ENCODE peak calls at places on chromosomes 4 and X, in five cellular contexts. Z is heart left ventricle, L is H1, V is fibroblast of lung, X is body of pancreas. C is an unnamed sample.

GRCh38 chrX:29687687-29688086 is 527.7 kb upstream of the MAGEB2 start:
- DNase-seq in Z (no peak), L (no peak), X (no peak), V (peak), C (no peak)

GRCh38 chr4:82629238-82630000 is 67.6 kb upstream of the TMEM150C start:
- DNase-seq in X (no peak), V (no peak), L (no peak), Z (no peak), C (no peak)

GRCh38 chrX:140713174-140713539 is 3.6 kb downstream of the LINC00632 start:
- DNase-seq in Z (no peak), X (no peak), L (no peak), V (no peak), C (no peak)

GRCh38 chrX:46376246-46376885 is 168.9 kb downstream of the ZNF674 start:
- DNase-seq in X (peak), Z (no peak), L (no peak), V (peak), C (no peak)

GRCh38 chrX:75131973-75132627 is 24.0 kb downstream of the ABCB7 start:
- DNase-seq in V (no peak), Z (peak), X (no peak), L (no peak), C (no peak)

GRCh38 chrX:106716004-106716403 is 10.5 kb upstream of the RNF128 start:
- DNase-seq in L (no peak), X (no peak), V (no peak), Z (no peak), C (no peak)

GRCh38 chrX:48996969-48997368 is 5.1 kb downstream of the GRIPAP1 start:
- DNase-seq in X (no peak), V (no peak), L (peak), Z (no peak), C (no peak)

GRCh38 chr4:182752158-182752910 is 164.9 kb downstream of the DCTD start:
- DNase-seq in V (no peak), Z (no peak), L (no peak), X (no peak), C (no peak)

GRCh38 chr4:159444668-159445067 is 341.8 kb downstream of the RAPGEF2 start:
- DNase-seq in Z (no peak), L (no peak), X (no peak), V (no peak), C (no peak)

GRCh38 chrX:56793533-56794320 is 64.7 kb downstream of the NBDY start:
- DNase-seq in L (peak), X (no peak), Z (no peak), V (no peak), C (peak)
- H3K4me3 ChIP-seq in L (no peak), X (no peak), Z (no peak), V (no peak), C (no peak)

GRCh38 chrX:132107291-132107690 is 20.5 kb downstream of the FRMD7 start:
- DNase-seq in Z (no peak), L (no peak), V (no peak), X (no peak), C (no peak)
- H3K27ac ChIP-seq in Z (no peak), L (no peak), V (no peak), X (no peak), C (no peak)

GRCh38 chr4:89754531-89754930 is 82.4 kb downstream of the SNCA start:
- DNase-seq in L (no peak), V (peak), X (no peak), Z (no peak), C (no peak)

GRCh38 chr4:89751416-89751815 is 85.5 kb downstream of the SNCA start:
- DNase-seq in Z (no peak), V (no peak), L (no peak), X (no peak), C (no peak)

GRCh38 chr4:89755210-89755609 is 81.8 kb downstream of the SNCA start:
- DNase-seq in V (peak), L (no peak), Z (no peak), X (no peak), C (no peak)

GRCh38 chr4:89753601-89754066 is 83.3 kb downstream of the SNCA start:
- DNase-seq in Z (no peak), L (no peak), X (no peak), V (peak), C (no peak)

DNA sequence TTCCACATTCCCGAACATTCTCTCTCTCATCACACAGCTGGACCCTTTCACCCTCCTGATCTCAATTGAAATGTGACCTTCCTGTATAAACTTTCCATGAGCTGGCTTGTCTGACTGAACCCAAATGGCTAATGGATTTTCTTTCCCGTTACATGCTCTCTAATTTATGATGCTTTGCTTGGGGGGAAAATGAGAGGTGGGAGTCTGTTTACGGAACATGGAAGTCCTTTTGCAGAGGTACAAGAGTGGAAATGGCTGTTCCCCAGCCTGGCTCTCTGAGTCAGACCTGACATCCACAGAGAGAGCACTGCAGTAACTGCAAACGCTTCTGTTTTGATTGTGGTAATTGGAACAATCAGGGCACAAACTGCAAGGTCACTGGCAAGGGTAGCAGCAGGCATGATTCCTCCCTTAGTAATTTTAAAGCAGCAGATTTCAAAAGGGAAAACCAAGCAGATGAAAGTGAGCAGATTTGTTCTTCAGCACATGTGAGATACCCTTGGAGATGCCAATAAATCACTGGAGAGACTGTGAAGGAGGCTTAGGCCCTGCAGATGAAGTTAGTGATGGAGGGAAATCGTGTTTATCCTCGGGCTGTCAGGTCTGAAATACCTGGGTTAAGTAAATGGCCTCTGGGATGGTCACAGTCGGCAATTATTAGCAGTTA is 83.9 kb downstream of the SNCA start:
- DNase-seq in Z (no peak), L (no peak), V (peak), X (peak), C (no peak)
- H3K4me3 ChIP-seq in Z (no peak), L (no peak), V (peak), X (no peak), C (no peak)

GRCh38 chrX:120244395-120244734 is 6.2 kb upstream of the ZBTB33 start:
- DNase-seq in V (peak), X (no peak), L (no peak), Z (no peak), C (no peak)
- H3K27ac ChIP-seq in V (peak), X (peak), L (peak), Z (peak), C (peak)

GRCh38 chrX:155053656-155054055 is 17.3 kb downstream of the CMC4 start:
- DNase-seq in L (no peak), X (no peak), V (no peak), Z (no peak), C (no peak)

GRCh38 chrX:155056471-155056870 is 14.5 kb downstream of the CMC4 start:
- DNase-seq in L (no peak), V (no peak), X (no peak), Z (no peak), C (no peak)

GRCh38 chrX:155054255-155054654 is 16.7 kb downstream of the CMC4 start:
- DNase-seq in X (no peak), V (no peak), Z (no peak), L (no peak), C (no peak)

GRCh38 chrX:155055494-155055893 is 15.4 kb downstream of the CMC4 start:
- DNase-seq in L (no peak), V (no peak), X (no peak), Z (no peak), C (no peak)

DNA sequence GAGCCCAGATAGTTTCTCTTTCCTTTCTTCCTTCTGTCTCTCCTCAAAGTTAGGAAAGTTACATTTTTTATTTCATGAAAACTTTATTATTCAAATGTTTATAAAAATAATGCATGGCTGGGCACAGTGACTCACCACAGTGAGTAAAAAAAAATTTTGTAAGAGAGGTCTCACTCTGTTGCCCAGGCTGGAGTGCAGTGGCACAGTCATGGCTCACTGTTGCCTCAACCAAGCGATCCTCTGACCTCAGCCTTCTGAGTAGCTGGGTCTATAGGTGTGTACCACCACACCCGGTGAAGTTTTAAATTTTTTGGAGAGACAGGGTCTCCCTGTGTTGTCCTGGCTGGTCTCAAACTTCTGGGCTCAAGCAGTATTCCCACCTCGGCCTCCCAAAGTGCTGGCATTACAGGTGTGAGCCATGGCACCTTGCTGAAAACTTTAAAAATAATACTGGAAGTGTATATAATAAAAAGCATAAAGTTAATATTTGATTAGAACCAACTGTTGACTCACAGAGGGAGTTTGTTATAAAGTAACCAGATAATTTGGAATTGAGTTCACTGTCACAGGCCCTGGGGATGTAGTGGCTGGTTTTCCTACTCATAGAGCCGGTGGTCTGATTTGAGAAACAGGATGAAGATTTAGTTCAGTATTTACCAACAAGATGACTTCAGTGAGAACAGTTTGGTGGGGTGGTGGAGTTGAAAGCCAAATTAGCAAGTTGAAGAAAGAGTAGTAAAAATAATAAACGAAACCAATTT is 18.0 kb downstream of the CMC4 start:
- DNase-seq in L (no peak), Z (no peak), V (no peak), X (no peak), C (no peak)
- H3K4me3 ChIP-seq in L (no peak), Z (no peak), V (no peak), X (no peak), C (no peak)

GRCh38 chr4:94342713-94343112 is at the start of gene HPGDS:
- DNase-seq in L (no peak), V (no peak), X (no peak), Z (no peak), C (no peak)
- H3K27ac ChIP-seq in L (no peak), V (no peak), X (no peak), Z (no peak), C (no peak)

DNA sequence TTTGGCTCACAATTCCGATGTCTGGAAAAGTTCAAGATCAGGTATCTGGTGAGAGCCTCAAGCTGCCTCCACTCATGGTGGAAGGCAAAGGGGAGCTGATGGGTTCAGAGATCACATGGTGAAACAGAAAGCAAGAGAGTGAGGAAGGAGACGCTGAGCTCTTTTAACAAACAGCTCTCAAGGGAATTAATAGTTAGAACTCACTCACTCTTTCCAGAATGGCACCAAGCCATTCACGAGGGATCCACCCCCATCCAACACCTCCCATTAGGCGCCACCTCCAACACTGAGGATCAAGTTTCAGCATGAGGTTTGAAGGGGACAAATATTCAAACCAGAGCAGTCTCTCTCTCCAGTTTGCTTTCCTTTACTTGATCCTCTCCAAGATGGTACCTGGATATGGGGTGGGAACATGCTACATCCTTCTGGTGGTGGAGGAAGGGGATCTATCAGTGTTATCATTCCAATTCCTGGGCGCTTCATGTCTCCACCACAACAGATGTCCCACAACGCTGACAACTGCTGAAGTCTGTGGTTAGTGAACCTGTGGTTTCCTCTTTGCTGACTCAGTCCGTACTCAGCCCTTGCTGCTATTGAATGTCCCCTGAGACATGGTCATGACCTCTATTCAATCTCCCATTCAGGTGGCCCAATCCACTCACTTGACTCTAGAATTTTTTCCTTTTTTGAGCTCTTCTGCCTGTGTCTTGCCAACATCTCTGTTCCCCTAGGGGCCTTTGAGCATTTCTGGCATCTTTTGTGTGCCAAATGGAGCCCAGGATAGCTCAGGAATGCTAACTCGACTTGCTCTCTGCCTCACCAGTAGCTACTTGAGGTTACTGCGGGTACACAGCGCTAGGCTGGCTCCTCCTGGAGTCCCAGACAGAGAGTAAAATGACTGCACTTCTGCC is 395.2 kb downstream of the MID1IP1 start:
- DNase-seq in V (peak), L (no peak), Z (no peak), X (peak), C (no peak)
- H3K4me3 ChIP-seq in V (no peak), L (no peak), Z (no peak), X (no peak), C (no peak)

C was measured in right atrium auricular region.